ENCODE peak calls at places on chromosomes 16 and 17, in ten cellular contexts. G is GM12865, O is fibroblast of pulmonary artery, B is dorsolateral prefrontal cortex, R is ascending aorta, D is RWPE1, K is type B pancreatic cell, M is nephron progenitor cell, S is astrocyte of the spinal cord, X is IMR-90. J is an unnamed sample.

GRCh38 chr17:74245818-74246204 is 28.2 kb upstream of the DNAI2 start:
- DNase-seq in G (no peak), O (no peak), B (no peak), R (no peak), D (no peak), K (no peak), M (no peak), S (no peak), X (no peak), J (no peak)

GRCh38 chr16:8885674-8886592 is 3.8 kb downstream of the LITAFD start:
- DNase-seq in G (no peak), O (peak), B (no peak), R (no peak), D (no peak), K (no peak), M (no peak), S (peak), X (peak), J (no peak)

GRCh38 chr17:6162216-6162615 is 92.0 kb downstream of the WSCD1 start:
- DNase-seq in G (no peak), O (no peak), B (no peak), R (no peak), D (no peak), K (no peak), M (no peak), S (no peak), X (no peak), J (no peak)

GRCh38 chr16:67277999-67278772 is 1.1 kb upstream of the PLEKHG4 start:
- DNase-seq in G (no peak), O (peak), B (no peak), R (peak), D (peak), K (no peak), M (no peak), S (peak), X (peak), J (peak)

GRCh38 chr17:80025140-80025539 is 10.5 kb downstream of the TBC1D16 start:
- DNase-seq in G (no peak), O (no peak), B (no peak), R (no peak), D (no peak), K (no peak), M (peak), S (no peak), X (no peak), J (no peak)

GRCh38 chr16:48408688-48409087 is 23.5 kb upstream of the SIAH1 start:
- DNase-seq in G (no peak), O (peak), B (no peak), R (no peak), D (no peak), K (no peak), M (no peak), S (peak), X (peak), J (no peak)

GRCh38 chr16:56630134-56630533 is 2.3 kb upstream of the MT1M start:
- DNase-seq in G (peak), O (no peak), B (no peak), R (no peak), D (no peak), K (no peak), M (no peak), S (no peak), X (no peak), J (no peak)

GRCh38 chr16:87278191-87279093 is 38.8 kb downstream of the C16orf95 start:
- DNase-seq in G (peak), O (peak), B (peak), R (peak), D (peak), K (peak), M (peak), S (peak), X (peak), J (peak)

GRCh38 chr17:69170377-69170776 is 28.7 kb upstream of the ABCA6 start:
- DNase-seq in G (no peak), O (no peak), B (no peak), R (no peak), D (no peak), K (no peak), M (no peak), S (no peak), X (no peak), J (no peak)

GRCh38 chr17:2710804-2711607 is 558 bp downstream of the CLUH start:
- DNase-seq in G (peak), O (no peak), B (no peak), R (no peak), D (peak), K (no peak), M (peak), S (no peak), X (no peak), J (no peak)

GRCh38 chr16:53090591-53091507 is 36.1 kb downstream of the CHD9 start:
- DNase-seq in G (peak), O (peak), B (peak), R (peak), D (peak), K (no peak), M (no peak), S (peak), X (peak), J (peak)

GRCh38 chr16:88782454-88783390 is 2.3 kb downstream of the PIEZO1 start:
- DNase-seq in G (peak), O (no peak), B (no peak), R (peak), D (peak), K (no peak), M (peak), S (peak), X (peak), J (no peak)

GRCh38 chr16:72723781-72724180 is 324.1 kb downstream of the ZFHX3 start:
- DNase-seq in G (no peak), O (peak), B (no peak), R (no peak), D (peak), K (no peak), M (no peak), S (peak), X (peak), J (no peak)

GRCh38 chr16:11058820-11059219 is 114.5 kb downstream of the CLEC16A start:
- DNase-seq in G (no peak), O (no peak), B (no peak), R (no peak), D (no peak), K (no peak), M (no peak), S (no peak), X (no peak), J (no peak)

GRCh38 chr17:77129568-77130301 is 11.0 kb upstream of the SEC14L1 start:
- DNase-seq in G (no peak), O (no peak), B (peak), R (no peak), D (no peak), K (no peak), M (peak), S (peak), X (peak), J (no peak)

GRCh38 chr17:71302721-71303549 is 817.9 kb upstream of the SOX9 start:
- DNase-seq in G (no peak), O (no peak), B (no peak), R (no peak), D (no peak), K (no peak), M (no peak), S (no peak), X (no peak), J (no peak)

GRCh38 chr17:71301063-71301462 is 819.8 kb upstream of the SOX9 start:
- DNase-seq in G (no peak), O (no peak), B (no peak), R (no peak), D (no peak), K (no peak), M (no peak), S (no peak), X (no peak), J (no peak)

DNA sequence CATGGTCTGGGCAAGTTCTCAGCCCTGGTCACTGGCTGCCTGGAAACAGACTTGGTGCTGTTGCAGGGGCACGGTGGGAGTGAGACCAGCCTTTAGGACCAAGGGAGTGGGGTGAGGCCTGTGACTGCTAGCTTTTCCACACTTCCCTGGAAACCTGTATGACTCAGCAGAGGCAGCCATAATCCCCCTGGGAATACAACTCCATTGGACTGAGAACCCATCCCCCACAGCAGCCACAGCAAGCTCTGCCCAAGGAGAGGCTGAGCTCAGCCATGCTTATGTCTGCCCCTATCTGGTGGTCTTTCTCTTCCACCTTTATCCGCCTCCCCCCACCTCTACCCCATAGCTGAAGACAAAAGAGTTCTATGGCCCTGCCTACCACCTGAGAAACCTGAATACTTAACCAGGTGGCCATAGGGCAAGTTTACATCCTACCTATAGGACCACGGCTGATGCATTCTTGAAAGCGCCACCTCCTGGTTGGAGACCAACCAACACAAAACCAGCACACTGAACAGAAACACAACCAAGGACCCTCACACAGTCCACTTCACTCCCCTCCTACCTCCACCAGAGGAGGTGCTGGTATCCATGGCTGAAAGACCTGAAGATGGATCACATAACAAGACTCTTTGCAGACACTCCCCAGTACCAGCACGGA is 816.2 kb upstream of the SOX9 start:
- DNase-seq in G (no peak), O (no peak), B (no peak), R (no peak), D (no peak), K (no peak), M (no peak), S (no peak), X (no peak), J (no peak)
- TF ChIP-seq CTCF in G (no peak), O (no peak), B (no peak), R (no peak), D (no peak), K (no peak), M (no peak), S (no peak), X (no peak), J (no peak)

DNA sequence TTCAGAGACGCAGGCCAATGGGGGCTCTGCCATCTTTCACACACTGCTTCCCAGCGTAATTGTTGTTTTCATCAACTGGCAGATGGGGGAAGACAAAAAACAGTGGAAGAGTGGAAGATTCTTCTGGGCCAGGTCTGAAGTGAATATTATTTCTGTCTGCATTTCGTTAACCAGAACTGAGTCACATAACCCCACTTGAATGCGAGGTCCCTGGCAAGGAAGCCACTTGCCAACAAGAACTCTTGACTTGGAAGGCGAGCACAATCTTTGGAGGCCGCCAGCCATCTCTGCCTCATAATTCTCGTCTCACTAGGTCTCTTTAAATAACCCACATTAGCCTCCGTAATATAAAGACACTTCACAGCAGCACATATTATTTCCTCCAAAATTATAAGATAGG is 75.4 kb downstream of the CYB561 start:
- DNase-seq in G (no peak), O (no peak), B (no peak), R (no peak), D (no peak), K (no peak), M (no peak), S (no peak), X (no peak), J (no peak)
- TF ChIP-seq CTCF in G (no peak), O (no peak), B (no peak), R (no peak), D (no peak), K (no peak), M (no peak), S (no peak), X (no peak), J (no peak)

DNA sequence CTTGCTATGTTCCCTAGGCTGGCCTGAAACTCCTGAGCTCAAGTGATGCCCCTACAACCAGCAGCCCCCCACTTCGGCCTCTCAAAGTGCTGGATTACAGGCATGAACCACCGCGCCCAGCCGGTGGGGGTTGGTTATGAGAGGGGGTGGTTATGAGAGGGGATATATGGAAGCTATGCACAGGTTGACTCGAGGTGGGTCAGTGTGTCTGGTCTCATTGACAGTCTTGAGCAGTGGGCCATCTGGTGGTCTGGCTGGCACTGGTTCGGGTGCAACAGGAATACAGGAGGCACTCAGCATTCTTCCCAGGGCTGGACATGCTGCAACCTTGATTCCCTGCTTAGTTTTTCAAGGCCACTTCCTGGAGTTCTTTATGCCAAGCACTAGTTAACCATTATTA is 5.6 kb upstream of the STX1B start:
- DNase-seq in G (no peak), O (no peak), B (no peak), R (no peak), D (no peak), K (no peak), M (no peak), S (no peak), X (no peak), J (no peak)
- TF ChIP-seq CTCF in G (no peak), O (no peak), B (no peak), R (no peak), D (no peak), K (no peak), M (no peak), S (peak), X (no peak), J (no peak)

GRCh38 chr16:30434852-30435251 is 5.0 kb upstream of the DCTPP1 start:
- DNase-seq in G (no peak), O (no peak), B (no peak), R (no peak), D (no peak), K (no peak), M (no peak), S (no peak), X (no peak), J (no peak)

GRCh38 chr16:30428055-30428454 is 1.8 kb downstream of the DCTPP1 start:
- DNase-seq in G (no peak), O (no peak), B (no peak), R (no peak), D (no peak), K (no peak), M (no peak), S (no peak), X (no peak), J (no peak)

GRCh38 chr16:30429678-30430427 is at the start of gene DCTPP1:
- DNase-seq in G (peak), O (peak), B (peak), R (peak), D (peak), K (peak), M (peak), S (peak), X (peak), J (peak)

GRCh38 chr16:30429418-30429677 is 482 bp downstream of the DCTPP1 start:
- DNase-seq in G (no peak), O (no peak), B (no peak), R (no peak), D (peak), K (no peak), M (no peak), S (no peak), X (no peak), J (no peak)

DNA sequence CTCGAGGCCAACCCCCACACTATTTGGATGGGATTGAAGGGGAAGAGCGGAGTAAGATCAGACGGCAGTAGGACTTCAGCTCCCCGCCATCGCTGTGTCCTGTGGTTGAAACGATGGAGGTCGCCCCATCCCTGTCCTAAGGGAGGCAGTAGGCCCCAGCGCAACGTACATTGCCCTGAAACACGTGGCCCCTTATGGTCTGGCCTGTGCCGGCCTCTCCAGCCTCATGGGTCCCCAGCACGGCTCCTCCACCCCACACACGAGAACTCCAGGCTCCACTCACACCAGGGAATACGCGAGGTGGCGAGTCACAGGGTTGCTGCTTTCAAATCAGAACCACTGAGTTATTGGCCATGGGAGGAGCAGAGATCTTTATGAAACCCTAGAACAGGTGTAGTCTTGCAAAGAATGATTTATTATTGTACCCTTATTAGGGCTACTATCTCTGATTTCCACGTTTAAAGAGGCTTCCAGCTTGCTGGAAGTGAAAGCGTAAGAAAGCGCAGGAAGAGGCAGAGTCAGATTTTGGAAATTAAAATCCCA is 669 bp upstream of the DCTPP1 start:
- DNase-seq in G (no peak), O (no peak), B (peak), R (no peak), D (no peak), K (no peak), M (peak), S (no peak), X (no peak), J (no peak)
- TF ChIP-seq CTCF in G (no peak), O (no peak), B (no peak), R (no peak), D (peak), K (peak), M (no peak), S (no peak), X (no peak), J (no peak)

GRCh38 chr17:7242717-7243576 is 698 bp upstream of the GABARAP start:
- DNase-seq in G (peak), O (peak), B (peak), R (peak), D (peak), K (peak), M (peak), S (peak), X (peak), J (peak)
- TF ChIP-seq CTCF in G (no peak), O (no peak), B (no peak), R (no peak), D (no peak), K (no peak), M (no peak), S (no peak), X (no peak), J (no peak)

GRCh38 chr16:31073073-31073822 is 792 bp downstream of the ZNF668 start:
- DNase-seq in G (peak), O (peak), B (peak), R (peak), D (peak), K (peak), M (peak), S (peak), X (peak), J (no peak)

GRCh38 chr16:31073823-31074072 is 292 bp downstream of the ZNF668 start:
- DNase-seq in G (no peak), O (no peak), B (no peak), R (no peak), D (no peak), K (no peak), M (no peak), S (no peak), X (no peak), J (no peak)

GRCh38 chr16:31076319-31076718 is 2.1 kb downstream of the ZNF646 start:
- DNase-seq in G (no peak), O (no peak), B (no peak), R (peak), D (no peak), K (no peak), M (no peak), S (no peak), X (no peak), J (no peak)

GRCh38 chr16:31074073-31074813 is at the start of the genes ZNF646 and ZNF668:
- DNase-seq in G (peak), O (peak), B (peak), R (peak), D (peak), K (peak), M (peak), S (peak), X (peak), J (peak)

GRCh38 chr16:31074814-31075183 is 577 bp downstream of the ZNF646 start:
- DNase-seq in G (no peak), O (peak), B (no peak), R (no peak), D (no peak), K (no peak), M (no peak), S (no peak), X (peak), J (no peak)
- TF ChIP-seq CTCF in G (no peak), O (no peak), B (no peak), R (no peak), D (no peak), K (no peak), M (no peak), S (no peak), X (no peak), J (no peak)

GRCh38 chr16:65121870-65122723 is at the start of gene CDH11:
- DNase-seq in G (no peak), O (peak), B (peak), R (peak), D (peak), K (peak), M (peak), S (peak), X (peak), J (no peak)
- TF ChIP-seq CTCF in G (no peak), O (peak), B (no peak), R (peak), D (peak), K (peak), M (no peak), S (peak), X (peak), J (peak)

GRCh38 chr16:63100082-63100481 is 1063.8 kb upstream of the CDH8 start:
- DNase-seq in G (no peak), O (no peak), B (no peak), R (no peak), D (no peak), K (no peak), M (no peak), S (no peak), X (no peak), J (no peak)

GRCh38 chr16:63096857-63097256 is 1060.6 kb upstream of the CDH8 start:
- DNase-seq in G (no peak), O (no peak), B (no peak), R (no peak), D (no peak), K (no peak), M (no peak), S (no peak), X (no peak), J (no peak)
- TF ChIP-seq CTCF in G (no peak), O (no peak), B (no peak), R (no peak), D (no peak), K (no peak), M (no peak), S (no peak), X (no peak), J (no peak)

J was measured in HFF-Myc.